ENCODE peak calls at places on chromosomes 2 and 18, in nine cellular contexts. K, O, F, V, Z, A, W, Q and C are unnamed samples.
A peak's percentile ranks its signal among the peaks of the same experiment; 100 is the strongest.

GRCh38 chr2:196445991-196446390 is 193.5 kb upstream of the CCDC150 start:
- DNase-seq in F (no peak), A (no peak), Z (no peak), Q (no peak), V (no peak), O (no peak), K (no peak), W (no peak), C (no peak)

GRCh38 chr2:84077504-84077903 is 381.6 kb downstream of the SUCLG1 start:
- DNase-seq in A (peak; percentile 48), K (peak; percentile 59), O (peak; percentile 22), Q (peak; percentile 5), F (peak; percentile 71), W (peak; percentile 53), Z (peak; percentile 16), V (peak; percentile 51), C (peak; percentile 32)

GRCh38 chr2:102841107-102841840 is 79.4 kb downstream of the TMEM182 start:
- DNase-seq in V (peak; percentile 74), Q (peak; percentile 55), K (peak; percentile 87), W (peak; percentile 53), Z (peak; percentile 7), A (peak; percentile 79), F (peak; percentile 90), O (peak; percentile 24), C (peak; percentile 68)

GRCh38 chr2:168622559-168622958 is 166.5 kb downstream of the CERS6 start:
- DNase-seq in V (peak; percentile 62), Z (no peak), W (no peak), Q (no peak), A (no peak), K (no peak), F (no peak), O (no peak), C (no peak)

GRCh38 chr2:100752628-100753333 is 67.2 kb upstream of the NPAS2 start:
- DNase-seq in O (no peak), W (no peak), Z (no peak), V (peak; percentile 90), A (peak; percentile 31), K (no peak), Q (no peak), F (no peak), C (peak; percentile 89)

GRCh38 chr18:63177259-63177658 is 142.3 kb downstream of the BCL2 start:
- DNase-seq in Z (no peak), V (no peak), F (no peak), K (no peak), W (no peak), A (no peak), O (no peak), Q (no peak), C (no peak)

GRCh38 chr18:10418836-10419235 is 35.6 kb upstream of the APCDD1 start:
- DNase-seq in Q (no peak), F (no peak), V (no peak), Z (no peak), A (no peak), K (no peak), O (no peak), W (no peak), C (no peak)

GRCh38 chr18:43720036-43720435 is 442.7 kb upstream of the SYT4 start:
- DNase-seq in O (no peak), Z (no peak), Q (no peak), V (no peak), F (no peak), W (no peak), K (no peak), A (no peak), C (no peak)

GRCh38 chr2:27085670-27086089 is 892 bp upstream of the KHK start:
- DNase-seq in Q (peak; percentile 83), O (no peak), A (peak; percentile 84), K (peak; percentile 81), W (peak; percentile 59), F (peak; percentile 65), Z (no peak), V (peak; percentile 69), C (peak; percentile 87)

GRCh38 chr2:111704246-111704645 is 179.7 kb downstream of the ANAPC1 start:
- DNase-seq in Z (no peak), K (no peak), F (no peak), A (peak; percentile 40), O (no peak), W (no peak), V (peak; percentile 82), Q (no peak), C (peak; percentile 89)

GRCh38 chr18:9927392-9928063 is 13.7 kb downstream of the VAPA start:
- DNase-seq in Q (no peak), W (no peak), O (no peak), V (no peak), A (no peak), K (no peak), Z (no peak), F (no peak), C (no peak)

GRCh38 chr2:42101641-42102605 is 54.1 kb downstream of the PKDCC start:
- DNase-seq in V (peak; percentile 23), Q (no peak), K (peak; percentile 52), O (peak; percentile 40), A (peak; percentile 80), Z (no peak), W (peak; percentile 92), F (peak; percentile 72), C (peak; percentile 82)

GRCh38 chr2:42105330-42106256 is 57.8 kb downstream of the PKDCC start:
- DNase-seq in Q (no peak), Z (no peak), F (peak; percentile 28), A (no peak), O (peak; percentile 86), K (no peak), W (peak; percentile 90), V (no peak), C (no peak)

GRCh38 chr2:42102606-42103450 is 55.0 kb downstream of the PKDCC start:
- DNase-seq in A (peak; percentile 81), K (peak; percentile 89), Q (peak; percentile 52), V (no peak), W (no peak), F (peak; percentile 98), O (no peak), Z (no peak), C (no peak)

GRCh38 chr2:42104621-42105020 is 56.8 kb downstream of the PKDCC start:
- DNase-seq in W (no peak), K (no peak), A (no peak), Q (no peak), O (peak; percentile 18), Z (no peak), F (no peak), V (no peak), C (no peak)

GRCh38 chr2:42103829-42104228 is 56.0 kb downstream of the PKDCC start:
- DNase-seq in Z (no peak), Q (no peak), V (no peak), O (no peak), F (peak; percentile 33), K (no peak), W (no peak), A (no peak), C (no peak)
- H3K4me1 ChIP-seq in Z (no peaks in the 10 kb centered on the region), Q (peaks cover 3% of the 10 kb centered on the region), V (peaks cover 12% of the 10 kb centered on the region), O (peaks cover 65% of the 10 kb centered on the region), F (peaks cover 36% of the 10 kb centered on the region), K (peaks cover 27% of the 10 kb centered on the region), W (peaks cover 80% of the 10 kb centered on the region), A (peaks cover 20% of the 10 kb centered on the region), C (peaks cover 8% of the 10 kb centered on the region)

DNA sequence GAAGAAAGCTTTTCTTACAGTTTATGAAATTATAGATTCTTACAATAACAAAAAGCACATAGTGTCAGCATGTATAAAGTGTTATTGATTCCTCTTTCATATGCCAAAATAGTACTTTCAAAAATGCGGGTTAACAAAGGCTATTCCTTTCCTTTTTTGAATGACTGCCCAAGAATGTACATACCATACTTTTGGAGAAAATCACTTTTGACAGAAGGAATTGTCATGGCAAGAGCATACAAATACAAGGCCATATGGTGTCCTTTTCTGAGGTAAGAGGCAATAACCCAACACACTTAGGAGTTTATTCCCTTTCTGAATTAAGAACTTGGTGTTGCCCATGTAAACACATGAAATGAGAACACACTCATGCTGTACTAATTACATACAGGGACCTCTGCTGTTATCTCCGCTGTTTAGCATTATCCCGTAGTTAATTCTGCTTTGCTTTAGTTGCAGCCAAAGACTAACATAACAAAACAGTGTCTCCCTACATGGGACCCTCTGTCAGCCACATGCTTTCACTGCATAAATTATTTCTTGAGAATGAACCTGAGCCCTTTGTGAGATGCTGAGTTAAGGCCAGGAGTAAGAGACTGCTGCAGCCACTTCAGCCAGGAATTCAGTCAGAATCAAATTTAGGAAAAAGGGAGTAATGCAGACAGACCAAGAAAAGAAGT is 67.0 kb downstream of the CDH2 start:
- DNase-seq in F (no peak), W (no peak), V (no peak), Q (no peak), Z (no peak), O (no peak), K (no peak), A (no peak), C (peak; percentile 13)
- TF ChIP-seq EZH2phosphoT487 in F (no peak), W (no peak), V (no peak), Q (no peak), Z (no peak), O (no peak), K (no peak), A (no peak), C (no peak)

DNA sequence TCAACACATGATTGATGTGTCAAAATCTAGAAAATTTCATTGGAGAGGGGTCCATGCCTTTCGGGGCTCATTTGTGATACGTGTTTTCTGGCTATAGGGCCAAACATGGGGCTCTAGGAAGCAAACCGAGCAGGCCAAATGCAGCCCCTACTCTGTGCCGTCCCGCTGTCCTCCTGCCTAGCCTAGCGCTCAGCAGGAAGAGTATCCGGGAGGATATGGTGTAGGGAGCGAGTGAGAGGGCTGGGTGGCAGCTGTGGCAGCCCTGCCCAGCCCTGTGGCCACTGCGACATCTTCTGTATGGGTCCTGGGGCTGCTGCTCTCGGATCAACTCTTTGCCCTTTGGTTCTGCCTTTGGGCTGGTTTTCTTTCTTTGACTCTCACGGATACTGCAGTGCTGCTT is 120.1 kb upstream of the MAP3K20 start:
- DNase-seq in Q (no peak), Z (no peak), O (no peak), W (no peak), K (no peak), V (no peak), A (no peak), F (no peak), C (no peak)
- H3K4me3 ChIP-seq in Q (no peak overlapping the region), Z (no peak overlapping the region), O (no peak overlapping the region), W (no peak overlapping the region), K (no peak overlapping the region), V (no peak overlapping the region), A (no peak overlapping the region), F (no peak overlapping the region), C (no peak overlapping the region)

GRCh38 chr2:172434821-172435607 is 7.6 kb downstream of the ITGA6 start:
- DNase-seq in A (no peak), K (peak; percentile 36), Q (no peak), W (peak; percentile 19), Z (no peak), O (peak; percentile 3), V (no peak), F (peak; percentile 71), C (no peak)

GRCh38 chr2:172435608-172435911 is 8.2 kb downstream of the ITGA6 start:
- DNase-seq in A (no peak), Q (no peak), O (no peak), F (no peak), K (no peak), V (no peak), Z (no peak), W (no peak), C (no peak)

GRCh38 chr2:172431428-172431827 is 4.0 kb downstream of the ITGA6 start:
- DNase-seq in K (no peak), A (no peak), F (no peak), Q (no peak), W (no peak), Z (no peak), O (no peak), V (no peak), C (no peak)

GRCh38 chr2:172431993-172432392 is 4.6 kb downstream of the ITGA6 start:
- DNase-seq in Z (no peak), Q (no peak), F (no peak), W (no peak), A (no peak), V (no peak), K (no peak), O (no peak), C (no peak)

GRCh38 chr2:172433169-172433568 is 5.8 kb downstream of the ITGA6 start:
- DNase-seq in V (no peak), Q (no peak), K (no peak), W (no peak), A (no peak), Z (no peak), F (no peak), O (no peak), C (no peak)
- H3K4me1 ChIP-seq in V (peaks cover 56% of the 10 kb centered on the region), Q (peaks cover 38% of the 10 kb centered on the region), K (peaks cover 74% of the 10 kb centered on the region), W (peaks cover 12% of the 10 kb centered on the region), A (peaks cover 12% of the 10 kb centered on the region), Z (peaks cover 95% of the 10 kb centered on the region), F (peaks cover 93% of the 10 kb centered on the region), O (peaks cover 9% of the 10 kb centered on the region), C (peaks cover 23% of the 10 kb centered on the region)